ENCODE peak calls at places on chromosomes 2 and 18, in six cellular contexts. M is left ventricle myocardium inferior; T is naive thymus-derived CD4-positive, alpha-beta T cell; S is colonic mucosa; Y is cardiac muscle cell; J is uterus. F is an unnamed sample. For H3K4me1 and H3K9me3, the result is how much of the 10 kb centered on the place peaks cover.

GRCh38 chr18:8367217-8367988 is 241.8 kb upstream of the RAB12 start:
- DNase-seq in Y (peak), S (peak), J (peak), T (peak), M (no peak), F (peak)

GRCh38 chr18:69674921-69675405 is 272.7 kb downstream of the CD226 start:
- DNase-seq in Y (no peak), T (no peak), M (no peak), S (no peak), J (no peak), F (no peak)

GRCh38 chr2:16569401-16569800 is 96.2 kb downstream of the CYRIA start:
- DNase-seq in M (no peak), S (no peak), T (no peak), Y (no peak), J (no peak), F (no peak)

GRCh38 chr2:176415946-176416499 is 146.8 kb downstream of the MTX2 start:
- DNase-seq in S (no peak), J (no peak), T (no peak), M (no peak), Y (no peak), F (no peak)

GRCh38 chr2:72965770-72966430 is 48.6 kb downstream of the EMX1 start:
- DNase-seq in T (no peak), S (no peak), M (no peak), J (no peak), Y (peak), F (no peak)

GRCh38 chr2:159661286-159661685 is 44.9 kb upstream of the BAZ2B start:
- DNase-seq in S (no peak), Y (no peak), T (no peak), J (no peak), M (no peak), F (no peak)

GRCh38 chr2:26940001-26940400 is 30.4 kb upstream of the MAPRE3 start:
- DNase-seq in J (no peak), Y (no peak), S (no peak), M (no peak), T (no peak), F (no peak)

GRCh38 chr2:231102772-231103171 is 22.1 kb downstream of the HTR2B start:
- DNase-seq in M (no peak), Y (no peak), J (no peak), T (no peak), S (no peak), F (no peak)

GRCh38 chr2:129069875-129070594 is 751.4 kb upstream of the HS6ST1 start:
- DNase-seq in T (no peak), S (peak), Y (no peak), M (peak), J (no peak), F (peak)

GRCh38 chr2:215965532-215966152 is 47.7 kb downstream of the MREG start:
- DNase-seq in M (no peak), T (no peak), S (no peak), Y (no peak), J (no peak), F (no peak)
- H3K27ac ChIP-seq in M (no peak), T (no peak), S (no peak), Y (no peak), J (no peak), F (no peak)

GRCh38 chr2:3956892-3957291 is 253.5 kb downstream of the DCDC2C start:
- DNase-seq in S (no peak), Y (no peak), M (no peak), J (no peak), T (no peak), F (no peak)

GRCh38 chr2:3959372-3959771 is 256.0 kb downstream of the DCDC2C start:
- DNase-seq in J (no peak), S (no peak), T (no peak), Y (peak), M (no peak), F (no peak)

GRCh38 chr2:3958969-3959368 is 255.6 kb downstream of the DCDC2C start:
- DNase-seq in M (no peak), Y (no peak), S (no peak), T (no peak), J (no peak), F (no peak)

GRCh38 chr2:3960106-3960505 is 256.7 kb downstream of the DCDC2C start:
- DNase-seq in Y (no peak), J (no peak), T (no peak), S (no peak), M (no peak), F (no peak)

DNA sequence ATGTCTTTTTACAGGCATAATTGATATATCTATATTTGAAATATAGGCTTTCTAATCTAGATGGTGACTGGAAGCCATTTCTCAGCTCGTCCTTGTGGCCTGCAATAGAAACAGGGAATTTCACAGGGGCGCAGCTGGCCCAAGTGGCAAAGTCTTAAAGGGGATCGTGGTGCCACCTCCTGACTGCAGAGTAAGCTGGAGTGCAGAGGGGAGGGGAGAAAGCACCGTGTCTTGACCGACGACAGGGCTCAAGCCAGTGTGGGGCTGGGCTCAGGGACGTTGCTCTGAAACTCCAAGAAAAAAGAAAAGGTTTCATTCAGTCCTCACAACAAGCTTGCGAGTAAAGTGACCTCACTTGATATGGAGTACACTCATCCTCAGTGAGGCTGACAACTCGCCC is 255.1 kb downstream of the DCDC2C start:
- DNase-seq in S (no peak), J (no peak), T (no peak), M (no peak), Y (no peak), F (no peak)
- H3K4me1 ChIP-seq in S (under half), J (under half), T (under half), M (under half), Y (under half), F (under half)

GRCh38 chr2:4175343-4175742 is 472.0 kb downstream of the DCDC2C start:
- DNase-seq in T (no peak), M (no peak), S (no peak), J (no peak), Y (no peak), F (no peak)
- H3K9me3 ChIP-seq in T (under half), M (half or more), S (under half), J (under half), Y (under half), F (under half)

GRCh38 chr2:45612741-45613140 is 1.7 kb upstream of the SRBD1 start:
- DNase-seq in J (no peak), M (no peak), S (no peak), Y (peak), T (no peak), F (no peak)

GRCh38 chr2:45612265-45612664 is 1.2 kb upstream of the SRBD1 start:
- DNase-seq in J (no peak), T (no peak), S (no peak), Y (no peak), M (no peak), F (no peak)

GRCh38 chr2:45614871-45615270 is 3.8 kb upstream of the SRBD1 start:
- DNase-seq in Y (peak), S (no peak), M (no peak), T (no peak), J (no peak), F (no peak)

GRCh38 chr2:45616663-45617411 is 5.8 kb upstream of the SRBD1 start:
- DNase-seq in T (no peak), Y (peak), S (no peak), J (no peak), M (no peak), F (no peak)

GRCh38 chr2:45614330-45614729 is 3.3 kb upstream of the SRBD1 start:
- DNase-seq in Y (no peak), S (no peak), M (no peak), J (no peak), T (no peak), F (no peak)
- H3K27ac ChIP-seq in Y (no peak), S (no peak), M (peak), J (no peak), T (no peak), F (no peak)

DNA sequence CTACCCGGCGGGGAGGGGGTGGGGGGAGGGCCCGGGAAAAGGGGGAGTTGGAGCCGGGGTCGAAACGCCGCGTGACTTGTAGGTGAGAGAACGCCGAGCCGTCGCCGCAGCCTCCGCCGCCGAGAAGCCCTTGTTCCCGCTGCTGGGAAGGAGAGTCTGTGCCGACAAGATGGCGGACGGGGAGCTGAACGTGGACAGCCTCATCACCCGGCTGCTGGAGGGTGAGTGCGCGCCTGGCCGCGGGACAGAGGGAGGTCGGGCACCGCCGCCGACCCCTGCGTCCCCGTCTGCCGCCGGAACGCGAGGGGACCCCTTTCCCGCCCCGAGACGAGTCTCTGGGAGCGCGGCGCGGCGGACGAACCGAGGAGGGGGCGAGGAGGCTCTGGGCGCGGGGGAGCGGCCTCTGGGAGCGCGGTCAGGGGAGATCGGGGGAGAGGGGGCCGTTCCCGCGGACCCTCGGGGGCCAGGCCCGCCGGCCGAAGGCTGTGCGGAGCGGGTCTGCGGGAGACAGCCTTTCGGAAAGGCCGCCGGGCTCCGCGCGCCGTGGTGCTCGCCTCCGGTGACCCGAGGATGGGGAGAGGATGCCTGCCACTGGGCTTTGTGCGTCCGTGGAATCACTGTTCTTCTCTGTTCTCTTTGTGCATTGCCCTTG is 452 bp downstream of the PPP1CB start:
- DNase-seq in M (peak), S (peak), J (no peak), T (peak), Y (peak), F (no peak)
- H3K4me1 ChIP-seq in M (half or more), S (under half), J (under half), T (half or more), Y (under half), F (half or more)

GRCh38 chr18:45639424-45639823 is 24.1 kb downstream of the SLC14A2 start:
- DNase-seq in T (no peak), J (no peak), Y (no peak), S (no peak), M (no peak), F (no peak)
- H3K9me3 ChIP-seq in T (under half), J (under half), Y (under half), S (under half), M (under half), F (under half)